ENCODE peak calls at places on chromosomes 12 and 14, in four cellular contexts. One of them, this sample, is unnamed.

GRCh38 chr12:106863185-106863584 is 88.7 kb downstream of the RIC8B start:
- DNase-seq in tibial artery: no peak
- DNase-seq in psoas muscle: no peak
- DNase-seq in HFF-Myc: no peak
- DNase-seq in this sample: no peak

GRCh38 chr12:22978962-22979361 is 354.0 kb downstream of the ETNK1 start:
- DNase-seq in tibial artery: no peak
- DNase-seq in psoas muscle: no peak
- DNase-seq in HFF-Myc: peak; percentile 43
- DNase-seq in this sample: no peak

GRCh38 chr12:93908846-93909592 is 231.8 kb downstream of the CRADD start:
- DNase-seq in tibial artery: peak; percentile 45
- DNase-seq in psoas muscle: peak; percentile 42
- DNase-seq in HFF-Myc: no peak
- DNase-seq in this sample: peak; percentile 23

GRCh38 chr14:36746907-36747306 is 85.2 kb downstream of the PAX9 start:
- DNase-seq in tibial artery: no peak
- DNase-seq in psoas muscle: no peak
- DNase-seq in HFF-Myc: no peak
- DNase-seq in this sample: no peak

GRCh38 chr12:75658826-75659823 is 147.7 kb upstream of the KRR1 start:
- DNase-seq in tibial artery: no peak
- DNase-seq in psoas muscle: no peak
- DNase-seq in HFF-Myc: peak; percentile 63
- DNase-seq in this sample: no peak

GRCh38 chr14:93295541-93296220 is 37.2 kb downstream of the BTBD7 start:
- DNase-seq in tibial artery: no peak
- DNase-seq in psoas muscle: no peak
- DNase-seq in HFF-Myc: no peak
- DNase-seq in this sample: no peak

GRCh38 chr12:4153343-4153892 is 120.1 kb upstream of the CCND2 start:
- DNase-seq in tibial artery: no peak
- DNase-seq in psoas muscle: no peak
- DNase-seq in HFF-Myc: no peak
- DNase-seq in this sample: no peak

GRCh38 chr12:48818831-48819590 is 715 bp downstream of the CACNB3 start:
- DNase-seq in tibial artery: no peak
- DNase-seq in psoas muscle: peak; percentile 26
- DNase-seq in HFF-Myc: no peak
- DNase-seq in this sample: no peak

GRCh38 chr12:57101892-57102695 is 9.1 kb downstream of the STAT6 start:
- DNase-seq in tibial artery: no peak
- DNase-seq in psoas muscle: no peak
- DNase-seq in HFF-Myc: no peak
- DNase-seq in this sample: no peak

GRCh38 chr12:121472150-121472905 is 72.4 kb downstream of the RNF34 start:
- DNase-seq in tibial artery: no peak
- DNase-seq in psoas muscle: no peak
- DNase-seq in HFF-Myc: no peak
- DNase-seq in this sample: no peak

GRCh38 chr12:43544703-43545102 is 7.3 kb downstream of the ADAMTS20 start:
- DNase-seq in tibial artery: no peak
- DNase-seq in psoas muscle: no peak
- DNase-seq in HFF-Myc: no peak
- DNase-seq in this sample: no peak

GRCh38 chr12:104182144-104182543 is 33.4 kb upstream of the TXNRD1 start:
- DNase-seq in tibial artery: peak; percentile 90
- DNase-seq in psoas muscle: peak; percentile 81
- DNase-seq in HFF-Myc: peak; percentile 27
- DNase-seq in this sample: peak; percentile 22

GRCh38 chr12:84913151-84913550 is 552 bp upstream of the SLC6A15 start:
- DNase-seq in tibial artery: no peak
- DNase-seq in psoas muscle: no peak
- DNase-seq in HFF-Myc: no peak
- DNase-seq in this sample: no peak

GRCh38 chr12:28327722-28328121 is 137.5 kb downstream of the CCDC91 start:
- DNase-seq in tibial artery: no peak
- DNase-seq in psoas muscle: no peak
- DNase-seq in HFF-Myc: no peak
- DNase-seq in this sample: no peak

GRCh38 chr12:46349253-46349652 is 23.3 kb downstream of the SLC38A2 start:
- DNase-seq in tibial artery: no peak
- DNase-seq in psoas muscle: no peak
- DNase-seq in HFF-Myc: no peak
- DNase-seq in this sample: no peak

GRCh38 chr12:46339051-46339450 is 33.5 kb downstream of the SLC38A2 start:
- DNase-seq in tibial artery: no peak
- DNase-seq in psoas muscle: no peak
- DNase-seq in HFF-Myc: no peak
- DNase-seq in this sample: no peak

GRCh38 chr12:46342562-46343033 is 30.0 kb downstream of the SLC38A2 start:
- DNase-seq in tibial artery: no peak
- DNase-seq in psoas muscle: no peak
- DNase-seq in HFF-Myc: no peak
- DNase-seq in this sample: peak; percentile 31

GRCh38 chr12:46343122-46343852 is 29.3 kb downstream of the SLC38A2 start:
- DNase-seq in tibial artery: no peak
- DNase-seq in psoas muscle: no peak
- DNase-seq in HFF-Myc: no peak
- DNase-seq in this sample: no peak
- TF ChIP-seq CTCF in tibial artery: no peak
- TF ChIP-seq CTCF in psoas muscle: no peak
- TF ChIP-seq CTCF in HFF-Myc: no peak
- TF ChIP-seq CTCF in this sample: no peak

GRCh38 chr12:129772463-129773169 is 131.2 kb downstream of the TMEM132D start:
- DNase-seq in tibial artery: no peak
- DNase-seq in psoas muscle: no peak
- DNase-seq in HFF-Myc: no peak
- DNase-seq in this sample: no peak

GRCh38 chr12:129771238-129771637 is 132.6 kb downstream of the TMEM132D start:
- DNase-seq in tibial artery: no peak
- DNase-seq in psoas muscle: no peak
- DNase-seq in HFF-Myc: no peak
- DNase-seq in this sample: no peak

GRCh38 chr12:129773170-129773493 is 130.7 kb downstream of the TMEM132D start:
- DNase-seq in tibial artery: no peak
- DNase-seq in psoas muscle: no peak
- DNase-seq in HFF-Myc: no peak
- DNase-seq in this sample: no peak

DNA sequence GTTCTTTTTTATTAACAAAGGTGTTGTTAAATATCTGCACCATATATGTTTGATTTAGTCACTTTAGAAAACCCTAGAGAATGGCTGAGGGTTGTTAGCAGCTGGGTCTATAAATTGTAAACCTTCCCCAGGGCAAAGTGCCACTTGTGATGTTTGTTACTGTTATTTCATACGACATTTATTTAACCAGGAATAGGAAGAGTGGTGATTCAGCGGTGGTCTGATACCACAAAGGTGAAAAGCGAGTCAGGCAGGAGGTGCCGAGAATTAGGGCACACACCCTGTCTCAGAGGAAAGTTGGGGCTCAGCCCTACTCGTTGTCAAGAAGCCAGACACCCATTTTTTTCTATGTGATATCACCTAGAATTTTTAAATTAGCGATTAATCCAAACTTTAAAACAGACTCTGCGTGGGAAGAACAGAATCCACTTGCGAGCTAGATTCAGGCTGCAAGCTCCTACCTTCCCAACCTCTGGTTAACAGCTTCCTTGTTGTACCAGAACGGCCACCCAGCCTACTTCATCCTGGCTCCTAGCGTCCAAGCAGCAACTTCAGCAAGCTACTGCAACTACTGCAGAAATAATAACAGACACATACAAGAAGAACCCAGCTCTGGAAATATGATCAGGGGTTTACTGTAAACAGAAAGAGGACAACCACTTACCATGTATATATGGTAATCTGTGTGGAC is 126.7 kb downstream of the TMEM132D start:
- DNase-seq in tibial artery: no peak
- DNase-seq in psoas muscle: no peak
- DNase-seq in HFF-Myc: no peak
- DNase-seq in this sample: no peak
- TF ChIP-seq CTCF in tibial artery: no peak
- TF ChIP-seq CTCF in psoas muscle: no peak
- TF ChIP-seq CTCF in HFF-Myc: no peak
- TF ChIP-seq CTCF in this sample: no peak

GRCh38 chr14:95979339-95980042 is 59.7 kb upstream of the C14orf132 start:
- DNase-seq in tibial artery: no peak
- DNase-seq in psoas muscle: no peak
- DNase-seq in HFF-Myc: no peak
- DNase-seq in this sample: no peak
- TF ChIP-seq CTCF in tibial artery: no peak
- TF ChIP-seq CTCF in psoas muscle: no peak
- TF ChIP-seq CTCF in HFF-Myc: no peak
- TF ChIP-seq CTCF in this sample: no peak

GRCh38 chr12:20368653-20369163 is 371 bp downstream of the PDE3A start:
- DNase-seq in tibial artery: peak; percentile 23
- DNase-seq in psoas muscle: peak; percentile 33
- DNase-seq in HFF-Myc: no peak
- DNase-seq in this sample: peak; percentile 70

GRCh38 chr12:20370001-20370381 is 1.7 kb downstream of the PDE3A start:
- DNase-seq in tibial artery: peak; percentile 46
- DNase-seq in psoas muscle: no peak
- DNase-seq in HFF-Myc: no peak
- DNase-seq in this sample: peak; percentile 43

GRCh38 chr12:20367731-20368652 is at the start of gene PDE3A:
- DNase-seq in tibial artery: peak; percentile 71
- DNase-seq in psoas muscle: peak; percentile 55
- DNase-seq in HFF-Myc: no peak
- DNase-seq in this sample: peak; percentile 68

GRCh38 chr12:20370841-20371240 is 2.5 kb downstream of the PDE3A start:
- DNase-seq in tibial artery: no peak
- DNase-seq in psoas muscle: no peak
- DNase-seq in HFF-Myc: no peak
- DNase-seq in this sample: no peak

GRCh38 chr12:20369164-20370000 is 1.0 kb downstream of the PDE3A start:
- DNase-seq in tibial artery: peak; percentile 80
- DNase-seq in psoas muscle: peak; percentile 63
- DNase-seq in HFF-Myc: no peak
- DNase-seq in this sample: peak; percentile 86
- TF ChIP-seq CTCF in tibial artery: peak; percentile 47
- TF ChIP-seq CTCF in psoas muscle: peak; percentile 8
- TF ChIP-seq CTCF in HFF-Myc: no peak
- TF ChIP-seq CTCF in this sample: peak; percentile 27

DNA sequence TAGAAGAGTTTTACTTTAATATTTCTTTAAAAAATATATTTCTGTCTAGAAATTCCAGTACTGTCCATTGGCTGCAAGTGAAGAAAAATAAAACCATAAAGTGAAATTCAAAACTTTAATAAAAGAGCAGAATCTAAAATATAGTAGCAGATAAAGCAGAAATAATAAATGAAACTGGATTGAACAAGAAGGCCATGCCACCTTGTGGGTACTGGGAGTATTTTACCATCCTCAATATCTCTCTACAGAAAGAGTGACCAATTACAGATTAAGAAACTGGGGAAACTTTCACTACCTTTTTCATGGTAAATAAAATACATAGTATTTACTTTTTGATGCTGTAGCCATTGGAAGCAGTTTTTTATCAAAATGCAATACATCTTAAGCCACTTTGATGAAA is 220.5 kb downstream of the BCAT1 start:
- DNase-seq in tibial artery: no peak
- DNase-seq in psoas muscle: no peak
- DNase-seq in HFF-Myc: no peak
- DNase-seq in this sample: no peak
- TF ChIP-seq CTCF in tibial artery: peak; percentile 65
- TF ChIP-seq CTCF in psoas muscle: no peak
- TF ChIP-seq CTCF in HFF-Myc: peak; percentile 17
- TF ChIP-seq CTCF in this sample: no peak